ENCODE peak calls at places on chromosome 7, in ten cellular contexts. H, A, U, S, Z, E, Q, V, I and T are unnamed samples.

GRCh38 chr7:56229631-56230030 is 113.4 kb upstream of the NUPR2 start:
- DNase-seq in H (no peak), A (no peak), U (no peak), S (no peak), Z (no peak), E (no peak), Q (no peak), V (no peak), I (no peak), T (no peak)

GRCh38 chr7:101817031-101817929 is at the start of gene CUX1:
- DNase-seq in H (peak; percentile 37), A (no peak), U (peak; percentile 67), S (peak; percentile 45), Z (no peak), E (peak; percentile 47), Q (no peak), V (no peak), I (no peak), T (peak; percentile 20)

GRCh38 chr7:128217972-128218652 is 23.0 kb upstream of the LEP start:
- DNase-seq in H (no peak), A (no peak), U (peak; percentile 40), S (peak; percentile 39), Z (no peak), E (no peak), Q (no peak), V (no peak), I (no peak), T (no peak)

GRCh38 chr7:116800594-116800993 is 61.8 kb upstream of the CAPZA2 start:
- DNase-seq in H (no peak), A (no peak), U (no peak), S (no peak), Z (no peak), E (no peak), Q (no peak), V (no peak), I (no peak), T (no peak)

GRCh38 chr7:81053623-81054022 is 134.8 kb upstream of the SEMA3C start:
- DNase-seq in H (no peak), A (no peak), U (no peak), S (no peak), Z (no peak), E (no peak), Q (no peak), V (no peak), I (no peak), T (peak; percentile 26)

GRCh38 chr7:1942704-1943294 is 272.7 kb downstream of the ELFN1 start:
- DNase-seq in H (no peak), A (no peak), U (no peak), S (no peak), Z (no peak), E (no peak), Q (no peak), V (no peak), I (no peak), T (no peak)

GRCh38 chr7:117285821-117286220 is 37.0 kb downstream of the WNT2 start:
- DNase-seq in H (no peak), A (no peak), U (no peak), S (no peak), Z (no peak), E (no peak), Q (no peak), V (peak; percentile 58), I (no peak), T (no peak)

GRCh38 chr7:30533886-30534285 is 29.3 kb upstream of the GGCT start:
- DNase-seq in H (no peak), A (no peak), U (no peak), S (no peak), Z (no peak), E (no peak), Q (no peak), V (no peak), I (no peak), T (no peak)

GRCh38 chr7:140196361-140197217 is 19.8 kb upstream of the KDM7A start:
- DNase-seq in H (no peak), A (no peak), U (no peak), S (no peak), Z (no peak), E (no peak), Q (no peak), V (no peak), I (no peak), T (peak; percentile 63)

GRCh38 chr7:16739863-16740622 is 13.5 kb upstream of the TSPAN13 start:
- DNase-seq in H (peak; percentile 69), A (peak; percentile 69), U (no peak), S (no peak), Z (no peak), E (no peak), Q (no peak), V (peak; percentile 93), I (no peak), T (peak; percentile 99)

GRCh38 chr7:148547946-148548345 is 42.6 kb upstream of the C7orf33 start:
- DNase-seq in H (no peak), A (no peak), U (no peak), S (no peak), Z (no peak), E (no peak), Q (no peak), V (no peak), I (no peak), T (no peak)

GRCh38 chr7:290554-291301 is 758 bp downstream of the FOXL3 start:
- DNase-seq in H (no peak), A (no peak), U (no peak), S (no peak), Z (no peak), E (no peak), Q (no peak), V (no peak), I (no peak), T (no peak)

GRCh38 chr7:108000875-108001758 is 1.8 kb downstream of the LAMB1 start:
- DNase-seq in H (peak; percentile 68), A (no peak), U (no peak), S (peak; percentile 67), Z (peak; percentile 68), E (no peak), Q (no peak), V (no peak), I (peak; percentile 74), T (no peak)

GRCh38 chr7:157263156-157263555 is 73.6 kb upstream of the DNAJB6 start:
- DNase-seq in H (no peak), A (no peak), U (no peak), S (no peak), Z (no peak), E (no peak), Q (no peak), V (no peak), I (no peak), T (no peak)

GRCh38 chr7:65462148-65462716 is 88.6 kb downstream of the ZNF92 start:
- DNase-seq in H (no peak), A (no peak), U (no peak), S (no peak), Z (no peak), E (no peak), Q (no peak), V (no peak), I (no peak), T (no peak)

GRCh38 chr7:21086688-21087087 is 300.0 kb upstream of the SP8 start:
- DNase-seq in H (peak; percentile 83), A (no peak), U (no peak), S (no peak), Z (no peak), E (no peak), Q (no peak), V (no peak), I (no peak), T (peak; percentile 9)

GRCh38 chr7:110065112-110065511 is 1025.8 kb upstream of the LRRN3 start:
- DNase-seq in H (no peak), A (no peak), U (no peak), S (no peak), Z (no peak), E (no peak), Q (no peak), V (no peak), I (no peak), T (no peak)

GRCh38 chr7:46486264-46487206 is 565.5 kb upstream of the IGFBP3 start:
- DNase-seq in H (no peak), A (peak; percentile 20), U (no peak), S (no peak), Z (no peak), E (no peak), Q (no peak), V (peak; percentile 81), I (no peak), T (peak; percentile 90)

GRCh38 chr7:42125321-42125720 is 111.7 kb downstream of the GLI3 start:
- DNase-seq in H (no peak), A (no peak), U (no peak), S (no peak), Z (no peak), E (no peak), Q (no peak), V (no peak), I (peak; percentile 11), T (no peak)

GRCh38 chr7:72183835-72184234 is 228.3 kb downstream of the CALN1 start:
- DNase-seq in H (no peak), A (no peak), U (peak; percentile 34), S (no peak), Z (peak; percentile 9), E (no peak), Q (no peak), V (no peak), I (peak; percentile 7), T (peak; percentile 17)

GRCh38 chr7:24812313-24812945 is 55.2 kb upstream of the GSDME start:
- DNase-seq in H (peak; percentile 54), A (no peak), U (peak; percentile 78), S (peak; percentile 62), Z (no peak), E (peak; percentile 36), Q (no peak), V (peak; percentile 66), I (peak; percentile 27), T (peak; percentile 55)

GRCh38 chr7:121303422-121304171 is 25.2 kb upstream of the WNT16 start:
- DNase-seq in H (no peak), A (no peak), U (no peak), S (no peak), Z (no peak), E (no peak), Q (no peak), V (no peak), I (no peak), T (peak; percentile 37)

GRCh38 chr7:150524018-150524417 is 9.3 kb downstream of the GIMAP7 start:
- DNase-seq in H (no peak), A (no peak), U (no peak), S (no peak), Z (no peak), E (no peak), Q (no peak), V (no peak), I (no peak), T (no peak)

GRCh38 chr7:20220293-20220755 is 3.1 kb upstream of the MACC1 start:
- DNase-seq in H (no peak), A (no peak), U (no peak), S (no peak), Z (no peak), E (no peak), Q (no peak), V (no peak), I (no peak), T (no peak)

GRCh38 chr7:151586531-151587270 is 67.0 kb upstream of the RHEB start:
- DNase-seq in H (no peak), A (no peak), U (no peak), S (no peak), Z (no peak), E (no peak), Q (no peak), V (no peak), I (no peak), T (no peak)

GRCh38 chr7:55206235-55207029 is 158.7 kb upstream of the LANCL2 start:
- DNase-seq in H (no peak), A (no peak), U (no peak), S (no peak), Z (no peak), E (no peak), Q (no peak), V (no peak), I (no peak), T (peak; percentile 32)

GRCh38 chr7:158479021-158479679 is 108.5 kb downstream of the PTPRN2 start:
- DNase-seq in H (no peak), A (no peak), U (no peak), S (no peak), Z (no peak), E (no peak), Q (no peak), V (no peak), I (no peak), T (no peak)

GRCh38 chr7:7830122-7830878 is 111.9 kb upstream of the RPA3 start:
- DNase-seq in H (no peak), A (no peak), U (no peak), S (no peak), Z (no peak), E (no peak), Q (no peak), V (no peak), I (no peak), T (no peak)